ENCODE peak calls at places on chromosomes 2 and 18, in eight cellular contexts. One of them, this sample, is unnamed.

GRCh38 chr2:205660521-205661124 is 21.7 kb upstream of the NRP2 start:
- DNase-seq in memory B cell: no peak
- DNase-seq in GM18507: no peak
- DNase-seq in GM13976: peak
- DNase-seq in progenitor cell of endocrine pancreas: no peak
- DNase-seq in kidney tubule cell: peak
- DNase-seq in A549: no peak
- DNase-seq in BE2C: no peak
- DNase-seq in this sample: no peak

GRCh38 chr2:27053321-27053720 is 1.9 kb downstream of the AGBL5 start:
- DNase-seq in GM13976: no peak
- DNase-seq in progenitor cell of endocrine pancreas: no peak
- DNase-seq in BE2C: no peak
- DNase-seq in memory B cell: no peak
- DNase-seq in A549: no peak
- DNase-seq in kidney tubule cell: no peak
- DNase-seq in GM18507: no peak
- DNase-seq in this sample: no peak

GRCh38 chr2:205758051-205758450 is 75.8 kb downstream of the NRP2 start:
- DNase-seq in kidney tubule cell: peak
- DNase-seq in GM13976: no peak
- DNase-seq in memory B cell: no peak
- DNase-seq in BE2C: no peak
- DNase-seq in progenitor cell of endocrine pancreas: no peak
- DNase-seq in GM18507: no peak
- DNase-seq in A549: no peak
- DNase-seq in this sample: no peak

GRCh38 chr2:46828039-46828438 is 87.6 kb downstream of the MCFD2 start:
- DNase-seq in GM13976: no peak
- DNase-seq in A549: no peak
- DNase-seq in GM18507: no peak
- DNase-seq in kidney tubule cell: no peak
- DNase-seq in progenitor cell of endocrine pancreas: no peak
- DNase-seq in memory B cell: no peak
- DNase-seq in BE2C: no peak
- DNase-seq in this sample: no peak

GRCh38 chr18:22839488-22839930 is 93.6 kb upstream of the RBBP8 start:
- DNase-seq in progenitor cell of endocrine pancreas: no peak
- DNase-seq in BE2C: no peak
- DNase-seq in GM13976: no peak
- DNase-seq in kidney tubule cell: no peak
- DNase-seq in GM18507: no peak
- DNase-seq in memory B cell: no peak
- DNase-seq in A549: no peak
- DNase-seq in this sample: no peak

GRCh38 chr2:168114021-168114420 is 133.4 kb downstream of the STK39 start:
- DNase-seq in memory B cell: no peak
- DNase-seq in GM13976: no peak
- DNase-seq in kidney tubule cell: no peak
- DNase-seq in progenitor cell of endocrine pancreas: no peak
- DNase-seq in GM18507: no peak
- DNase-seq in A549: no peak
- DNase-seq in BE2C: no peak
- DNase-seq in this sample: no peak

GRCh38 chr2:120844098-120844738 is 108.5 kb downstream of the GLI2 start:
- DNase-seq in A549: no peak
- DNase-seq in GM18507: no peak
- DNase-seq in kidney tubule cell: no peak
- DNase-seq in progenitor cell of endocrine pancreas: no peak
- DNase-seq in GM13976: no peak
- DNase-seq in BE2C: no peak
- DNase-seq in memory B cell: no peak
- DNase-seq in this sample: no peak

GRCh38 chr2:10654069-10654468 is 35.7 kb downstream of the NOL10 start:
- DNase-seq in GM18507: no peak
- DNase-seq in BE2C: no peak
- DNase-seq in progenitor cell of endocrine pancreas: no peak
- DNase-seq in kidney tubule cell: peak
- DNase-seq in memory B cell: no peak
- DNase-seq in GM13976: no peak
- DNase-seq in A549: no peak
- DNase-seq in this sample: peak

GRCh38 chr18:79919089-79919488 is 32.4 kb downstream of the SLC66A2 start:
- DNase-seq in kidney tubule cell: no peak
- DNase-seq in BE2C: no peak
- DNase-seq in progenitor cell of endocrine pancreas: peak
- DNase-seq in GM13976: no peak
- DNase-seq in GM18507: no peak
- DNase-seq in A549: no peak
- DNase-seq in memory B cell: no peak
- DNase-seq in this sample: no peak

GRCh38 chr2:37394263-37394662 is 49.8 kb downstream of the QPCT start:
- DNase-seq in BE2C: no peak
- DNase-seq in GM18507: no peak
- DNase-seq in A549: no peak
- DNase-seq in GM13976: no peak
- DNase-seq in progenitor cell of endocrine pancreas: no peak
- DNase-seq in memory B cell: no peak
- DNase-seq in kidney tubule cell: no peak
- DNase-seq in this sample: no peak

GRCh38 chr2:73984922-73985317 is 210 bp downstream of the TET3 start:
- DNase-seq in A549: peak
- DNase-seq in kidney tubule cell: peak
- DNase-seq in GM13976: peak
- DNase-seq in memory B cell: peak
- DNase-seq in BE2C: peak
- DNase-seq in progenitor cell of endocrine pancreas: peak
- DNase-seq in GM18507: no peak
- DNase-seq in this sample: no peak

GRCh38 chr18:74375999-74376398 is 60.4 kb downstream of the C18orf63 start:
- DNase-seq in GM13976: no peak
- DNase-seq in BE2C: no peak
- DNase-seq in memory B cell: no peak
- DNase-seq in progenitor cell of endocrine pancreas: no peak
- DNase-seq in A549: peak
- DNase-seq in GM18507: no peak
- DNase-seq in kidney tubule cell: peak
- DNase-seq in this sample: no peak

GRCh38 chr2:33131108-33131507 is 184.4 kb downstream of the LTBP1 start:
- DNase-seq in GM13976: no peak
- DNase-seq in kidney tubule cell: peak
- DNase-seq in BE2C: no peak
- DNase-seq in A549: no peak
- DNase-seq in GM18507: no peak
- DNase-seq in memory B cell: no peak
- DNase-seq in progenitor cell of endocrine pancreas: no peak
- DNase-seq in this sample: no peak

GRCh38 chr2:102436284-102436683 is 13.3 kb downstream of the IL18RAP start:
- DNase-seq in GM18507: no peak
- DNase-seq in BE2C: no peak
- DNase-seq in memory B cell: no peak
- DNase-seq in A549: no peak
- DNase-seq in kidney tubule cell: peak
- DNase-seq in GM13976: no peak
- DNase-seq in progenitor cell of endocrine pancreas: no peak
- DNase-seq in this sample: peak